ENCODE peak calls at places on chromosomes 3 and 15, in five cellular contexts. One of them, this sample, is unnamed.

GRCh38 chr15:82132116-82132515 is 86.3 kb upstream of the MEX3B start:
- DNase-seq in left colon: no peak
- DNase-seq in GM23248: peak
- DNase-seq in H9: no peak
- DNase-seq in IMR-90: peak
- DNase-seq in this sample: no peak

GRCh38 chr3:97958796-97959195 is 13.4 kb downstream of the RIOX2 start:
- DNase-seq in left colon: no peak
- DNase-seq in GM23248: no peak
- DNase-seq in H9: no peak
- DNase-seq in IMR-90: no peak
- DNase-seq in this sample: no peak

GRCh38 chr3:66473637-66474036 is 27.2 kb downstream of the LRIG1 start:
- DNase-seq in left colon: no peak
- DNase-seq in GM23248: peak
- DNase-seq in H9: no peak
- DNase-seq in IMR-90: peak
- DNase-seq in this sample: no peak

GRCh38 chr3:61451841-61452240 is 109.5 kb upstream of the PTPRG start:
- DNase-seq in left colon: no peak
- DNase-seq in GM23248: peak
- DNase-seq in H9: no peak
- DNase-seq in IMR-90: peak
- DNase-seq in this sample: no peak

GRCh38 chr3:48502728-48503168 is 1.2 kb downstream of the SHISA5 start:
- DNase-seq in left colon: no peak
- DNase-seq in GM23248: peak
- DNase-seq in H9: no peak
- DNase-seq in IMR-90: no peak
- DNase-seq in this sample: peak

GRCh38 chr3:18394384-18394995 is 30.6 kb downstream of the SATB1 start:
- DNase-seq in left colon: no peak
- DNase-seq in GM23248: no peak
- DNase-seq in H9: no peak
- DNase-seq in IMR-90: no peak
- DNase-seq in this sample: no peak

GRCh38 chr15:58758141-58758540 is 8.6 kb upstream of the ADAM10 start:
- DNase-seq in left colon: no peak
- DNase-seq in GM23248: peak
- DNase-seq in H9: no peak
- DNase-seq in IMR-90: peak
- DNase-seq in this sample: no peak

GRCh38 chr3:20041197-20041780 is 1.0 kb downstream of the KAT2B start:
- DNase-seq in left colon: peak
- DNase-seq in GM23248: peak
- DNase-seq in H9: peak
- DNase-seq in IMR-90: peak
- DNase-seq in this sample: peak

GRCh38 chr3:54719914-54720313 is 207.9 kb downstream of the LRTM1 start:
- DNase-seq in left colon: no peak
- DNase-seq in GM23248: no peak
- DNase-seq in H9: no peak
- DNase-seq in IMR-90: no peak
- DNase-seq in this sample: no peak

GRCh38 chr3:13077431-13078157 is 4.4 kb upstream of the IQSEC1 start:
- DNase-seq in left colon: no peak
- DNase-seq in GM23248: peak
- DNase-seq in H9: no peak
- DNase-seq in IMR-90: no peak
- DNase-seq in this sample: no peak

GRCh38 chr3:177359601-177360357 is 162.5 kb upstream of the TBL1XR1 start:
- DNase-seq in left colon: peak
- DNase-seq in GM23248: peak
- DNase-seq in H9: peak
- DNase-seq in IMR-90: peak
- DNase-seq in this sample: peak

GRCh38 chr15:81054236-81054635 is 53.5 kb downstream of the TLNRD1 start:
- DNase-seq in left colon: no peak
- DNase-seq in GM23248: peak
- DNase-seq in H9: no peak
- DNase-seq in IMR-90: no peak
- DNase-seq in this sample: no peak

GRCh38 chr15:64337761-64338160 is 18.2 kb downstream of the CSNK1G1 start:
- DNase-seq in left colon: no peak
- DNase-seq in GM23248: no peak
- DNase-seq in H9: no peak
- DNase-seq in IMR-90: peak
- DNase-seq in this sample: no peak

GRCh38 chr3:42749753-42750231 is 23.3 kb downstream of the CCDC13 start:
- DNase-seq in left colon: peak
- DNase-seq in GM23248: peak
- DNase-seq in H9: peak
- DNase-seq in IMR-90: no peak
- DNase-seq in this sample: no peak

GRCh38 chr3:127825764-127826163 is 3.4 kb upstream of the MGLL start:
- DNase-seq in left colon: no peak
- DNase-seq in GM23248: peak
- DNase-seq in H9: no peak
- DNase-seq in IMR-90: no peak
- DNase-seq in this sample: no peak

GRCh38 chr3:182980204-182981037 is at the start of gene DCUN1D1:
- DNase-seq in left colon: peak
- DNase-seq in GM23248: peak
- DNase-seq in H9: peak
- DNase-seq in IMR-90: peak
- DNase-seq in this sample: peak

GRCh38 chr15:71564217-71564616 is 246.1 kb upstream of the NR2E3 start:
- DNase-seq in left colon: no peak
- DNase-seq in GM23248: no peak
- DNase-seq in H9: no peak
- DNase-seq in IMR-90: no peak
- DNase-seq in this sample: no peak

GRCh38 chr15:88106063-88106462 is 150.5 kb downstream of the NTRK3 start:
- DNase-seq in left colon: no peak
- DNase-seq in GM23248: no peak
- DNase-seq in H9: no peak
- DNase-seq in IMR-90: no peak
- DNase-seq in this sample: no peak

GRCh38 chr3:114308830-114309229 is 15.0 kb downstream of the TIGIT start:
- DNase-seq in left colon: no peak
- DNase-seq in GM23248: no peak
- DNase-seq in H9: no peak
- DNase-seq in IMR-90: no peak
- DNase-seq in this sample: no peak

GRCh38 chr3:15527031-15527459 is 5.5 kb upstream of the COLQ start:
- DNase-seq in left colon: no peak
- DNase-seq in GM23248: no peak
- DNase-seq in H9: peak
- DNase-seq in IMR-90: peak
- DNase-seq in this sample: no peak

GRCh38 chr3:86865506-86865905 is 125.4 kb downstream of the VGLL3 start:
- DNase-seq in left colon: no peak
- DNase-seq in GM23248: peak
- DNase-seq in H9: no peak
- DNase-seq in IMR-90: peak
- DNase-seq in this sample: no peak

GRCh38 chr3:145739926-145740325 is 421.1 kb downstream of the PLOD2 start:
- DNase-seq in left colon: no peak
- DNase-seq in GM23248: peak
- DNase-seq in H9: no peak
- DNase-seq in IMR-90: peak
- DNase-seq in this sample: no peak

GRCh38 chr3:27312044-27312668 is 57.0 kb downstream of the NEK10 start:
- DNase-seq in left colon: no peak
- DNase-seq in GM23248: peak
- DNase-seq in H9: no peak
- DNase-seq in IMR-90: peak
- DNase-seq in this sample: no peak

GRCh38 chr3:115922681-115923347 is 299.5 kb downstream of the GAP43 start:
- DNase-seq in left colon: no peak
- DNase-seq in GM23248: peak
- DNase-seq in H9: peak
- DNase-seq in IMR-90: peak
- DNase-seq in this sample: no peak

GRCh38 chr15:36591534-36592411 is 12.3 kb downstream of the CDIN1 start:
- DNase-seq in left colon: no peak
- DNase-seq in GM23248: peak
- DNase-seq in H9: no peak
- DNase-seq in IMR-90: no peak
- DNase-seq in this sample: no peak

GRCh38 chr3:120093119-120093922 is 926 bp downstream of the GSK3B start:
- DNase-seq in left colon: peak
- DNase-seq in GM23248: peak
- DNase-seq in H9: no peak
- DNase-seq in IMR-90: peak
- DNase-seq in this sample: no peak

GRCh38 chr15:66644000-66644787 is 57.8 kb upstream of the SMAD6 start:
- DNase-seq in left colon: no peak
- DNase-seq in GM23248: no peak
- DNase-seq in H9: no peak
- DNase-seq in IMR-90: no peak
- DNase-seq in this sample: no peak

GRCh38 chr15:74011610-74012009 is 17.1 kb downstream of the PML start:
- DNase-seq in left colon: no peak
- DNase-seq in GM23248: peak
- DNase-seq in H9: no peak
- DNase-seq in IMR-90: peak
- DNase-seq in this sample: no peak

GRCh38 chr15:50797926-50798325 is 32.4 kb upstream of the SPPL2A start:
- DNase-seq in left colon: no peak
- DNase-seq in GM23248: no peak
- DNase-seq in H9: no peak
- DNase-seq in IMR-90: no peak
- DNase-seq in this sample: peak

GRCh38 chr15:74571191-74571590 is 30.2 kb downstream of the ARID3B start:
- DNase-seq in left colon: no peak
- DNase-seq in GM23248: no peak
- DNase-seq in H9: no peak
- DNase-seq in IMR-90: no peak
- DNase-seq in this sample: no peak

GRCh38 chr3:126126811-126127431 is 43.0 kb upstream of the SLC41A3 start:
- DNase-seq in left colon: peak
- DNase-seq in GM23248: no peak
- DNase-seq in H9: peak
- DNase-seq in IMR-90: no peak
- DNase-seq in this sample: no peak

This sample was measured in ureter.